ENCODE peak calls at places on chromosomes 6 and 20, in seven cellular contexts. J is heart right ventricle; M is tibial nerve; W is CD4-positive, alpha-beta T cell; U is lower lobe of right lung; L is fibroblast of lung; B is MM.1S. E is an unnamed sample. For H3K27me3, the result is how much of the 10 kb centered on the place peaks cover.

GRCh38 chr6:2751871-2752270 is 1.1 kb upstream of the MYLK4 start:
- DNase-seq in J (no peak), M (no peak), W (no peak), U (no peak), L (peak), B (no peak), E (no peak)

GRCh38 chr6:27422651-27423332 is 34.2 kb downstream of the ZNF391 start:
- DNase-seq in J (no peak), M (no peak), W (no peak), U (no peak), L (no peak), B (no peak), E (no peak)

GRCh38 chr6:90039911-90040310 is 145.6 kb downstream of the GJA10 start:
- DNase-seq in J (no peak), M (no peak), W (no peak), U (no peak), L (peak), B (no peak), E (no peak)

GRCh38 chr20:1774479-1774878 is 116.9 kb upstream of the SIRPG start:
- DNase-seq in J (no peak), M (no peak), W (no peak), U (no peak), L (no peak), B (no peak), E (no peak)

GRCh38 chr6:162123797-162124196 is 603.8 kb downstream of the PRKN start:
- DNase-seq in J (peak), M (no peak), W (no peak), U (no peak), L (no peak), B (no peak), E (no peak)

GRCh38 chr20:33024609-33025317 is 6.7 kb upstream of the BPIFB6 start:
- DNase-seq in J (no peak), M (no peak), W (no peak), U (no peak), L (no peak), B (no peak), E (no peak)

GRCh38 chr20:4809707-4810106 is 88.0 kb downstream of the PRND start:
- DNase-seq in J (no peak), M (no peak), W (no peak), U (no peak), L (no peak), B (no peak), E (peak)

GRCh38 chr6:8085053-8085511 is 17.3 kb downstream of the EEF1E1 start:
- DNase-seq in J (no peak), M (peak), W (no peak), U (no peak), L (peak), B (no peak), E (no peak)

GRCh38 chr6:34324738-34325444 is 67.6 kb downstream of the NUDT3 start:
- DNase-seq in J (peak), M (no peak), W (no peak), U (no peak), L (peak), B (no peak), E (no peak)

GRCh38 chr6:93790976-93791375 is 371.6 kb upstream of the EPHA7 start:
- DNase-seq in J (no peak), M (no peak), W (no peak), U (no peak), L (no peak), B (no peak), E (no peak)

GRCh38 chr20:40087496-40087895 is 601.5 kb downstream of the MAFB start:
- DNase-seq in J (no peak), M (no peak), W (no peak), U (no peak), L (no peak), B (no peak), E (no peak)

GRCh38 chr6:89410231-89411018 is 1.6 kb downstream of the RRAGD start:
- DNase-seq in J (no peak), M (no peak), W (no peak), U (no peak), L (no peak), B (peak), E (no peak)

GRCh38 chr6:106903299-106903698 is 71.2 kb downstream of the CD24 start:
- DNase-seq in J (no peak), M (no peak), W (no peak), U (no peak), L (no peak), B (no peak), E (no peak)

GRCh38 chr6:127120109-127120786 is 1.8 kb downstream of the RSPO3 start:
- DNase-seq in J (no peak), M (no peak), W (no peak), U (peak), L (no peak), B (no peak), E (no peak)

GRCh38 chr20:62774076-62774714 is 22.1 kb upstream of the MRGBP start:
- DNase-seq in J (no peak), M (no peak), W (no peak), U (no peak), L (no peak), B (no peak), E (no peak)

GRCh38 chr6:119096683-119097310 is 18.3 kb upstream of the FAM184A start:
- DNase-seq in J (peak), M (peak), W (no peak), U (no peak), L (peak), B (no peak), E (no peak)

GRCh38 chr6:43838276-43839036 is 68.4 kb downstream of the VEGFA start:
- DNase-seq in J (peak), M (peak), W (no peak), U (peak), L (peak), B (peak), E (peak)
- TF ChIP-seq CTCF in J (peak), M (no peak), W (no peak), U (peak), L (peak), B (peak), E (no peak)

DNA sequence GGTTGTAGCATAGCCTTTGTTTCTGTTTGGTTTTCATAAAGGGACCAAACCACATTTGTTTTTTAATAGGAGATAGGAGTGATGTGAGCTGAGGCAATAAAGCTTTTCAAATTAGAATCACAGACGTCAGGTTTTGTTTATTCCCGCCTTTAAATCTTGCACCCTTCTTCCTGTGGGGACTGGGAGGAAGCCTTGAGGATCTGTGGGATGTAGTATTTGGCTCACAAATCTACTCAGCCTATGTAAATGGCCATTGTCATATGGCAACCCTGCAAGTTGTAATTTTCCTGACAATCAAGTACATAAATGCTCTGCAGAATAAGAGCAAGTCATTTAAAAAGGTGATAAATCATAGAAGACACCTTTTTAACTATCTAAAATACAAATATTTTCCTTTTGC is 110.4 kb downstream of the ADGRG6 start:
- DNase-seq in J (no peak), M (no peak), W (no peak), U (no peak), L (no peak), B (no peak), E (no peak)
- H3K27me3 ChIP-seq in J (under half), M (under half), W (under half), U (under half), L (under half), B (under half), E (under half)

DNA sequence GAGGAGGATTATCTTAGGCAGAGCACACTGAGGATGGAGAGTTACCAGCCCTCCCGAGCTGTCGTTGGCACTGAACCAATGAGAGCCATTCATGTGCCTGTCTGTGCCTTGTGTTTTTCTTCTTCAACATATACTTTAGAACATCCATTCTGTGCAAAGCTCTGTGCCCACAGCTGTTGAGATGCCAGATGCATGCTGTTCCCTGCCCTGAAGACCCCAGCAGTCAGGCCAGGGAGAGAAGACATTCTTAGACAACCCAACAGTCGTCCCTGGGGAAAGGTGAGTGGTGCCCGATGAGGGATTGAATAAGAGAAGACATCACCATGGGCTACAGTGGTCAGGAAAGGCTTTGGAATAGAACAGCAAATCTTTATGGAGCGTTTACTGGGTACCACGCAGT is 114.1 kb downstream of the NRN1 start:
- DNase-seq in J (no peak), M (no peak), W (no peak), U (no peak), L (no peak), B (no peak), E (no peak)
- H3K27ac ChIP-seq in J (no peak), M (no peak), W (no peak), U (peak), L (no peak), B (no peak), E (peak)

DNA sequence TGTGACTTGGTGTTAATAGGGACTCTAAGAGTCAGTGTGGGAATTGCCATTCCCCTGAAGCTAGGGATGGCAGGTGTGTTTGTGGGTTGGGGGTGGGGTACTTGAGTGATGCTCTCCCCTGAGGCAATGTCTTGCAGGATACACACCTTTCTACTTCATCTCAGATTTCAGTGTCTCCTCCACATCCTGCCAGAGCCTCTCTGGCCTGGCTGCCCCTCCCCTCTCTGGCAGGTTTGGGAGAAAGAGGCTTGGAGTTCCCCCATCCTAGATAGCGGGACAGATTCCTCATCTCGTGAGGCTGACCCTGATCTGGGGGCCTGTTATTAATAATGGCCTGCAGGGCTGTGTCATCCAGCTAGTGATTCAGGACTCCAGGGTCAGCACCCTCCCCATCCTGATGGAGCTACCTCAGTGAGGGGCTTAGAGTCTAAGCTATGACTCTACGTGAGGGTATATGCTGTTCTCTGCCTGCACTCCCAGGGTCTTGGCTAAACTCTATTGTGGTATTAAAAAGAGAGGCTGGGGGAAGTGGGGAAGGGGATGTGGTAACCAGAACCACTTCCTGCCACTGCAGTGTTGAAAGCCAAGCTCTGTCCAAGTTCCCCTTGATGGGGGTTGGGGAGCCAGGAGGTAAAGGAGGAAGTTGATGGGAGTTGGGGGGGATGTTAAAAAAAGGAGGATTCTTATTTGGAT is 3.7 kb upstream of the MMP9 start:
- DNase-seq in J (peak), M (peak), W (no peak), U (no peak), L (no peak), B (no peak), E (peak)
- TF ChIP-seq CTCF in J (no peak), M (no peak), W (no peak), U (no peak), L (no peak), B (no peak), E (no peak)

DNA sequence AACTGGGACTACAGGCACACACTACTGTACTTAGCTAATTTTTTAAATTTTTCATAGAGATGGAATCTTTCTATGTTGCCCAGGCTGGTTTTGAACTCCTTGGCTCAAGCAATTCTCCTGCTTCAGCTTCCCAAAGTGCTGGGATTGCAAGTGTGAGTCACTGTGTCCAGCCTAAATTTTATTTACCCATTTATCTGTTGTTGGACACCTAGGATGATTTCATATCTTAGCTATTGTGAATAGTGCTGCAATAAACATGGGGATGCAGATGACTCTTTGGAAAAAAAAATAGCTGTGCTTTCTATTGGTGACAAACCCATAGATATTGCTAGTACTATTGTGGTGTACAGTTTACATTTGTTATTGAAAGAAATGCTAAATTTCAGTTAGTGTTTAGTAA is 19.6 kb upstream of the SYNCRIP start:
- DNase-seq in J (no peak), M (no peak), W (no peak), U (no peak), L (no peak), B (no peak), E (no peak)
- H3K27me3 ChIP-seq in J (under half), M (under half), W (under half), U (under half), L (under half), B (under half), E (under half)

DNA sequence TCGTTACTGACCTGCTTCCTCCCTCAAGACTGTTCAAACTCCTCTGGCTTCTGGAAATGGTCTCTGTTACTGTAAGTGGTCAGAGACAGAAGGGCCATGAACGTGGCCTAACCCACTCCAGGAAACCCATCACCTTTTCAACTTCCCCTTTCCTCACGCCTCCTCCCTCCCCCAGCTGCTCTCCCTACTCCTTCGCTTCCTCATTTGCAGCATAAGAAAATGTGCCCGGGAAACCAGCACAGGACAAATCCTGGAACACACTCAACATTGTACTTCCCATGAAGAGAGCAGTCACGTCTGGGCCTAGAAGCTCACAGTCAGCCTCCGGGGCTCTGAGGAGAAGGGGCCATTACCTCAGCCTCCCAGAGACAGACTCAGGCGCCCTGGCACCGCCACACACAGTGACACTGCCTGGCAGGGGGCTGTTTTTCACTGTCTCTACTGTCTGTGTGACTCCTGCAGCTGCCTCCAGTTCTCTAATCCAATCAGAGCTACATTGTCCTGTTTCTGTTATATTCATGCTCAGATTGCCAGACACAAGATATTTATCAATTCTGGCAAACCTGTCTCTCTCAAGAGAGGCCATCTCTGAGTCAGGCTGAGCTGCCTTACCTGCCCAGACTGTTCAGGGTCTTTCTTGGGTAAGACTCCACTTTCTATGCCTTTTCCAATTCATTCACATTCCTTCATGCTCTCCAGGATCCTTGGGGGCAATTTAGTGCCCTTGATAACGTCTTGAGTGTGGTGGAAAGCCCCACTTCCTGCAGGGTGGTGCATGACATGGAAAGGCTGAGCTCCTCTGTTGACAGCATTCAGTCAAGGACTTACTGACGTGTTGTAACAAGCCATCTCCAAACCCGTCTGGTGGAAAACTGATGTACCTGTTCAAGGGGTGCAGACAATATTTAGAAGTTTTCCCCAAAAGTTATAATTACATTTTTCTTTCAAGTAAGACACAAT is 242.2 kb downstream of the HIVEP2 start:
- DNase-seq in J (peak), M (peak), W (no peak), U (peak), L (no peak), B (no peak), E (peak)
- H3K27ac ChIP-seq in J (peak), M (no peak), W (no peak), U (peak), L (no peak), B (no peak), E (peak)